ENCODE peak calls at places on chromosome 15, in five cellular contexts. G, Y, R, N and C are unnamed samples.

GRCh38 chr15:78035319-78035718 is 42.2 kb downstream of the TBC1D2B start:
- DNase-seq in G (no peak), Y (no peak), R (no peak), N (no peak), C (no peak)

GRCh38 chr15:50252556-50252955 is 13.0 kb downstream of the HDC start:
- DNase-seq in G (no peak), Y (peak), R (no peak), N (no peak), C (no peak)

GRCh38 chr15:83106994-83107840 is at the start of gene TM6SF1:
- DNase-seq in G (no peak), Y (peak), R (peak), N (no peak), C (no peak)

GRCh38 chr15:64693134-64693533 is 82.3 kb downstream of the RBPMS2 start:
- DNase-seq in G (peak), Y (no peak), R (no peak), N (no peak), C (no peak)

GRCh38 chr15:26066896-26067295 is 203.8 kb upstream of the ATP10A start:
- DNase-seq in G (no peak), Y (no peak), R (no peak), N (no peak), C (no peak)

GRCh38 chr15:68411735-68412134 is 20.2 kb downstream of the ITGA11 start:
- DNase-seq in G (no peak), Y (peak), R (no peak), N (no peak), C (no peak)

GRCh38 chr15:68791431-68792283 is 29.0 kb downstream of the ANP32A start:
- DNase-seq in G (no peak), Y (no peak), R (no peak), N (peak), C (no peak)

GRCh38 chr15:56616551-56616950 is 116.8 kb downstream of the ZNF280D start:
- DNase-seq in G (no peak), Y (no peak), R (no peak), N (no peak), C (no peak)

GRCh38 chr15:47963265-47963664 is 157.5 kb upstream of the SLC24A5 start:
- DNase-seq in G (no peak), Y (no peak), R (no peak), N (no peak), C (no peak)

GRCh38 chr15:95604634-95605036 is 725.9 kb upstream of the NR2F2 start:
- DNase-seq in G (no peak), Y (no peak), R (no peak), N (no peak), C (no peak)

GRCh38 chr15:68821190-68821897 is 649 bp upstream of the ANP32A start:
- DNase-seq in G (no peak), Y (no peak), R (peak), N (no peak), C (no peak)

GRCh38 chr15:84979651-84980050 is 2.0 kb upstream of the PDE8A start:
- DNase-seq in G (no peak), Y (peak), R (peak), N (no peak), C (no peak)

GRCh38 chr15:96789999-96790398 is 459.5 kb downstream of the NR2F2 start:
- DNase-seq in G (no peak), Y (no peak), R (no peak), N (no peak), C (no peak)

GRCh38 chr15:54840999-54841398 is 355.7 kb downstream of the RSL24D1 start:
- DNase-seq in G (no peak), Y (peak), R (no peak), N (no peak), C (no peak)

GRCh38 chr15:40776537-40777141 is 6.9 kb downstream of the C15orf62 start:
- DNase-seq in G (no peak), Y (no peak), R (no peak), N (no peak), C (no peak)

GRCh38 chr15:71146597-71146996 is 31.3 kb downstream of the THSD4 start:
- DNase-seq in G (no peak), Y (no peak), R (no peak), N (no peak), C (no peak)

GRCh38 chr15:51227967-51228783 is 110.2 kb downstream of the CYP19A1 start:
- DNase-seq in G (peak), Y (no peak), R (peak), N (peak), C (peak)

GRCh38 chr15:36449084-36449661 is 130.3 kb upstream of the CDIN1 start:
- DNase-seq in G (no peak), Y (no peak), R (peak), N (no peak), C (peak)

GRCh38 chr15:87200149-87200548 is 1056.4 kb downstream of the NTRK3 start:
- DNase-seq in G (no peak), Y (no peak), R (no peak), N (no peak), C (no peak)

GRCh38 chr15:56786966-56787365 is 53.7 kb upstream of the ZNF280D start:
- DNase-seq in G (no peak), Y (no peak), R (no peak), N (no peak), C (no peak)

GRCh38 chr15:71052356-71052755 is 62.9 kb upstream of the THSD4 start:
- DNase-seq in G (no peak), Y (no peak), R (no peak), N (no peak), C (no peak)

GRCh38 chr15:98785796-98786581 is 137.7 kb downstream of the IGF1R start:
- DNase-seq in G (peak), Y (no peak), R (no peak), N (peak), C (no peak)

GRCh38 chr15:55715355-55716076 is 27.4 kb downstream of the PRTG start:
- DNase-seq in G (no peak), Y (no peak), R (no peak), N (no peak), C (no peak)

GRCh38 chr15:90264649-90265048 is 823 bp upstream of the NGRN start:
- DNase-seq in G (peak), Y (no peak), R (no peak), N (no peak), C (no peak)

GRCh38 chr15:51801391-51801835 is 28.0 kb upstream of the TMOD3 start:
- DNase-seq in G (peak), Y (no peak), R (peak), N (no peak), C (peak)

GRCh38 chr15:63931556-63931955 is 97.8 kb upstream of the HERC1 start:
- DNase-seq in G (no peak), Y (no peak), R (no peak), N (no peak), C (no peak)

GRCh38 chr15:91114301-91114700 is 14.2 kb downstream of the SV2B start:
- DNase-seq in G (no peak), Y (no peak), R (no peak), N (no peak), C (no peak)

GRCh38 chr15:34795267-34796081 is at the start of gene ACTC1:
- DNase-seq in G (no peak), Y (peak), R (peak), N (no peak), C (no peak)

GRCh38 chr15:52415628-52416027 is 113.1 kb downstream of the MYO5A start:
- DNase-seq in G (no peak), Y (no peak), R (no peak), N (no peak), C (no peak)

GRCh38 chr15:41919954-41920538 is 26.2 kb upstream of the SPTBN5 start:
- DNase-seq in G (no peak), Y (no peak), R (no peak), N (no peak), C (no peak)

GRCh38 chr15:67741313-67741712 is 84.0 kb upstream of the SKOR1 start:
- DNase-seq in G (no peak), Y (no peak), R (no peak), N (no peak), C (no peak)

GRCh38 chr15:80375968-80376891 is 28.0 kb upstream of the ARNT2 start:
- DNase-seq in G (no peak), Y (no peak), R (no peak), N (no peak), C (no peak)

GRCh38 chr15:52427804-52428203 is 100.9 kb downstream of the MYO5A start:
- DNase-seq in G (no peak), Y (no peak), R (no peak), N (no peak), C (peak)

DNA sequence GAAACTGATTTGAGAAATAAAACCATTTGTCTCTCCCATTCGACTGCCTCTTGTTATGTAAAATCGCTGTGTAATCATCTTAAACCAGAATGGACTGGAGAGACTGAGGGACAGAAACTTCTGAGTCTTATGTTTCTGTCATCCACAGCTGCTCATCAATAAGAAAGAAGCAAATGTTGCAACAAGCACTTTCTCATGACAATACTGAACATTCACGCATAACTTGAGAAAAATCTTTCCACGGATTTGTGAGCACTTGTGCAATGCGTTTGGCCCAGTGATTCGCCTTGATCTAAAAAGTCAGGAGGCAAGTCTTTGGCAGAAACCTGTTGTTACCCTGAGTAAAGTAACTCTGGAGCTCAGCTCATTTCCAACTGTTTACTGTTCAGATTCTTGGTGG is 473.7 kb upstream of the RGMA start:
- DNase-seq in G (no peak), Y (no peak), R (no peak), N (no peak), C (no peak)
- TF ChIP-seq SRF in G (no peak), Y (no peak), R (no peak), N (no peak), C (no peak)

DNA sequence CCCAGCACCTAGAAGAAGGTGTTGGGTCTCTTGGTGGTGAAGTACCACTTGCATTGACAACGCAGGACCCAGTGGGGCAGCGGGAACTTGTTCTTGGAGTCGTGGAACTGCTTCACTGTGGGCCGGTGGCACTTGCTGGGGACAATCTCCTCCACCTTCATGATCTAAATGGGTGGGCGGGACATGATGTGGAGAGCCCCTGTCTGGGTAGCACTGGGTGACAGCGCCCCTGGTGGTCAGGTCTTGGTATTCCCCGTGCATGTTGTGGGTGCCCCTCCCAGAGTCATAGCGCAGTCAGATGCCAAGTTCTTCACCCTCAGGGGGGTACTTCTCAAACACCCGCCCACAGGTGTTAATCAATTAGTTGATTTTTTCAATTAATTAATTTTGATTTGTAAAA is 60.2 kb downstream of the AGBL1 start:
- DNase-seq in G (no peak), Y (peak), R (peak), N (no peak), C (no peak)
- TF ChIP-seq SRF in G (no peak), Y (no peak), R (no peak), N (no peak), C (no peak)

DNA sequence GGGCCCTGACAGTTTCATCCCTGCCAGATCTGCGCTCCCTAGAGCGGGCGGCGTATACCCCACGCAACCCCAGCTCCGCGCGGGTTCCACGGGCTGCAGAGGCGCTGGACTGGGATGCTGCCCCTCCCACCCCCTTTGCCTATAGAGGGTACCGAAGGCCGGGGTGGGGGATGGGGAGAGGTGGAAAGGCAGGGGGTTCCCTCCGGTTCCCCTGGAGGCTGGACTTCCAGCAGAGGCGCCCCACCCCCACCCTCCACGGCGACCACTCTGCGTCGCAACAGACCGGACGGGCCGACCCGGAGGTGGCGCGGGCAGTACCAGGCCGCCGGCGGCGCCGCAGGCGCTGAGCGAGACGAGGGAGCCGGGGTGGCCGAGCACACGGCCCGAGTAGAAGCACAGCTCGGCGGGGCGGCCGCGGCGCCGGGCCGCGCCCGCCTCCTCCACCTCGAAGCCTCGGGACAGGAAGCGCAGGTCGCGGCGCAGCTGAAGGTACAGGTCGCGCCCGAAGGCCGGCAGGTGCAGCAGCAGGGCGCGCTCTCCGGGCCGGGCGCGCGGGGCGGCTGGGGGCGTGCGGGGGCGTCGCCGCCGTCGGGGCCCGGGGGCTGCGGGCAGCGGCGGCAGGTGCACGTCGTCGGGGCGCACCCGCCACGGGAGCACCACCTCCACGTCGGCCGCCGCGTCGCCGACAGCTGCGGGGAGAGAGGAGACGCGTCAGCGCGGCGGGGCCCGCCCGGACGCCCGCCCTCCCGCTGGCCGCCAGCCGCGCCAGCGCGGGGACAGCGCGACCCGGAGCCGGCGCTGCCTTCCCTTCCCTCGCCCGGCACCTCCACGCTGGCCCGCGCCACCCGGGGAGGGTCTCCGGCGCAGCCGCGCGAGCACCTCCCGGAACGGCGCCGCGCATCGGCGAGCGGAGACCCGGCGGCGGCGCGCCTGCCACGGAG is 784 bp downstream of the ADAMTS17 start:
- DNase-seq in G (no peak), Y (no peak), R (no peak), N (no peak), C (no peak)
- TF ChIP-seq SRF in G (no peak), Y (no peak), R (no peak), N (no peak), C (no peak)

GRCh38 chr15:39434126-39434525 is 146.8 kb upstream of the THBS1 start:
- DNase-seq in G (peak), Y (no peak), R (no peak), N (no peak), C (no peak)
- TF ChIP-seq SRF in G (no peak), Y (no peak), R (no peak), N (no peak), C (no peak)

DNA sequence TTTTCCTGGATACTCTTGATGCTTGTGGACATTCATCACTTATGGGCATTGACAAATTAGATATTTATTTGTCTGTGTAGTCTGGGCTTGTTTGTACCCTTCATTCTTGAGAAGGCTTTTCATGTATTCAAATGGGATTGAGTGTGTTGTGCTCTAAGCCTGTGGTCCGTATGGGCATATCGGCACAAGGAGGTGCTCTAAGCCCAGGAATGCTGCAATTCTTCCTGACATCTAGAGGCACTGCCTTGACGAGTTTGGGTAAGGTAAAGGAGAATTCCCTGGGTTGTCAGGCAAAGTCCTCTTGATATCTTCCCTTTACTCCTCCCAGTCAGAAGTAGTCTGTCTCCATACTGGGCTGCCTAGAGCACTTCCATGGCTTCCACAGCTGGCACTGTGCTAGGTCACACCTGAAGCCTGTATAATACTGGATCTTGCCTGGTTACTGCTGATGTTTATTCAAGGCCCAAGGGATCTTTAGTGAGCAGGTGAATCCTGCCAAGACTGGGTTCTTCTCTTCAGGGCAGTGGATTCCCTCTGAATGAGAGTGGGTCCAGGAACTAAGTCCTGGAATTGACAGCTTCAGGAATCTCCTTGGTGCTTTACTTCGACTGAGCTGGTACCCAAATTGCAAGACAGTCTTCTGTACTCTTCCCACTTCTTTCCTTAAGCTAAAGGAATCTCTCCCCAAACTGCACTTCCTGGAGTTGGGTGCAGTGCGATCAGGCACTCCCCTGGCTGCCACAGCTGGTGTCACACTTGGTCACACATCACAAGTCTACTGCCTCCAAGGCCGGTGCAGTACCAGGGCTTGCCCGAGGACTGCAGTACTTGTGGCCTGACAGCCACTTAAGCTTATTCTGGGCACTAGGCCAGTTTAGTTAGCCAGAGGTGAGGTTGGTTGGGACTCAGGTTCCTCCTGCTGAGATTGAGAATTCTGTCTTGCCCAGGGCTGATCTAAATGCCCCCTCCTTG is 46.0 kb downstream of the GALK2 start:
- DNase-seq in G (no peak), Y (no peak), R (no peak), N (peak), C (peak)
- TF ChIP-seq SRF in G (no peak), Y (no peak), R (no peak), N (no peak), C (no peak)

DNA sequence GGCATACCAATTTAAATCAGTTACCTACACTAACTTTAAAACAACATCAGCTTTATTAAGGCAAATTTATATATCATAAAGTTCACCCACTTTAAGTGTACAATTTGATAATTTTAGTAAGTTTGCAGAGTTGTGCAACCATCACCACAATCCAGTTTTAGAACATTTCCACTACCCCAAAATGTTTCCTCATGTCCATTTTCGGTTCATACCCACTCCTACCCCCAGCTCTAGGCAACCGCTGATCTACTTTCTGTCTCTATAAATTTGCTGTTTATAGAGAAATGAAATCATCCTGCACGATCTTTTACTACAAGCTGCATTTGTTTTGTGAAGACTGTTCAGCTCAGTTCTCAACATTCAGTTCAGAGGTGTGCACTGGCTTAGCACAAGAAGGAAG is 31.5 kb upstream of the FAM81A start:
- DNase-seq in G (no peak), Y (no peak), R (no peak), N (no peak), C (no peak)
- TF ChIP-seq SRF in G (no peak), Y (no peak), R (no peak), N (no peak), C (no peak)